ENCODE peak calls at places on chromosome 15, in four cellular contexts. J, L, D and Q are unnamed samples.
A peak's percentile ranks its signal among the peaks of the same experiment; 100 is the strongest.

GRCh38 chr15:78767331-78767951 is 43.8 kb downstream of the ADAMTS7 start:
- DNase-seq in D (no peak), L (no peak), J (no peak), Q (no peak)

GRCh38 chr15:29613951-29614382 is 208.3 kb downstream of the TJP1 start:
- DNase-seq in J (peak; percentile 78), L (peak; percentile 29), D (no peak), Q (peak; percentile 62)

GRCh38 chr15:55742498-55742926 is 440 bp downstream of the PRTG start:
- DNase-seq in J (peak; percentile 41), L (no peak), D (peak; percentile 22), Q (no peak)

GRCh38 chr15:68775671-68776476 is 44.8 kb downstream of the ANP32A start:
- DNase-seq in D (peak; percentile 24), L (no peak), J (no peak), Q (no peak)

GRCh38 chr15:69735126-69735525 is 282.5 kb downstream of the RPLP1 start:
- DNase-seq in D (no peak), J (no peak), L (no peak), Q (no peak)

GRCh38 chr15:56989411-56989924 is 71.0 kb downstream of the TCF12 start:
- DNase-seq in J (no peak), D (peak; percentile 17), L (peak; percentile 66), Q (no peak)

GRCh38 chr15:60551781-60552161 is 72.8 kb upstream of the ICE2 start:
- DNase-seq in J (no peak), D (no peak), L (no peak), Q (no peak)

GRCh38 chr15:99511865-99512632 is 53.7 kb upstream of the MEF2A start:
- DNase-seq in D (no peak), J (no peak), L (no peak), Q (no peak)

GRCh38 chr15:78879517-78880241 is 7.0 kb downstream of the MORF4L1 start:
- DNase-seq in J (no peak), L (no peak), D (peak; percentile 40), Q (no peak)

GRCh38 chr15:85089929-85090597 is 108.4 kb downstream of the PDE8A start:
- DNase-seq in D (no peak), J (no peak), L (no peak), Q (no peak)

GRCh38 chr15:85091990-85092389 is 110.3 kb downstream of the PDE8A start:
- DNase-seq in J (no peak), L (no peak), D (no peak), Q (no peak)

GRCh38 chr15:85086855-85087254 is 105.2 kb downstream of the PDE8A start:
- DNase-seq in J (no peak), D (no peak), L (no peak), Q (no peak)

GRCh38 chr15:85088300-85088699 is 106.6 kb downstream of the PDE8A start:
- DNase-seq in L (no peak), J (no peak), D (no peak), Q (no peak)
- TF ChIP-seq MAZ in L (no peak), J (no peak), D (no peak), Q (no peak)

DNA sequence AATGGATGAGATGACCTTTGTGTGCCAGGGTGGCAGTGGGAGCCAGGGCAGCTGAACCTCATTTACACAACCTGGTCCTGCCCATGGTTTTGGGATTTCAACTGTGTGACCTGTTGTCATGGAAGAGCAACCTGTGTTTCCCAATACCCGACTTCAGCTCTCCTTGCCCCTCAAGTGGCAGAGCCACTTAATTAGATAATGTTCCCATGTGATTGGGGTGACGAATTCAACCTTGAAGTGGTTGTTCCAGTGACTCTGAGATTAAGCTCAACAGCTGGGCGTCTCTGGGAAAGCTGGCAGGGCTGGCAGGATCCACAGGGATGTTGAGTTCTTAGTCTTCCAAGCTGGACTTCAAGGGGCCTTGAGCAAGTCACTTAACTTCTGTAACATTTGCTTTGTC is 71.0 kb downstream of the THSD4 start:
- DNase-seq in L (no peak), J (no peak), D (no peak), Q (no peak)
- TF ChIP-seq MAZ in L (no peak), J (no peak), D (no peak), Q (no peak)

DNA sequence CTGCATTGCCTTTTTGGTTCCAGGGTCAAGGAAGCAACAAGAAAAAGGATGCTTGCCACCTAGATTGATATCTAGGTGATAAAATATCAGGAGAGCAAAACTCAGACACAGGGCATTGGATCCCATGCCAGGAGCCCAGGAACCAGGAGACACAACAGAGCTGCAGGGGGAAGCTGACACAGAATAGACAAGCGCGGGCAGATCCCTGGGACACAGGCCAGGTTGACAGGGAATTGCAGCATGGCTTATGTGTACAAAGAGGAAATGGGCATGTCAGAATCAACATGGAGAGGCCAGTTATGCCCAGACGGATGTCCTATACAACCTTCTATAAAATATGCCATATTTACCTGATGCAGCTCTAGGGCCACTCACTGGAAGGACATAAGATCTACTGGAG is 84.2 kb downstream of the SEMA6D start:
- DNase-seq in J (no peak), L (no peak), D (no peak), Q (no peak)
- TF ChIP-seq MAZ in J (no peak), L (no peak), D (no peak), Q (no peak)

DNA sequence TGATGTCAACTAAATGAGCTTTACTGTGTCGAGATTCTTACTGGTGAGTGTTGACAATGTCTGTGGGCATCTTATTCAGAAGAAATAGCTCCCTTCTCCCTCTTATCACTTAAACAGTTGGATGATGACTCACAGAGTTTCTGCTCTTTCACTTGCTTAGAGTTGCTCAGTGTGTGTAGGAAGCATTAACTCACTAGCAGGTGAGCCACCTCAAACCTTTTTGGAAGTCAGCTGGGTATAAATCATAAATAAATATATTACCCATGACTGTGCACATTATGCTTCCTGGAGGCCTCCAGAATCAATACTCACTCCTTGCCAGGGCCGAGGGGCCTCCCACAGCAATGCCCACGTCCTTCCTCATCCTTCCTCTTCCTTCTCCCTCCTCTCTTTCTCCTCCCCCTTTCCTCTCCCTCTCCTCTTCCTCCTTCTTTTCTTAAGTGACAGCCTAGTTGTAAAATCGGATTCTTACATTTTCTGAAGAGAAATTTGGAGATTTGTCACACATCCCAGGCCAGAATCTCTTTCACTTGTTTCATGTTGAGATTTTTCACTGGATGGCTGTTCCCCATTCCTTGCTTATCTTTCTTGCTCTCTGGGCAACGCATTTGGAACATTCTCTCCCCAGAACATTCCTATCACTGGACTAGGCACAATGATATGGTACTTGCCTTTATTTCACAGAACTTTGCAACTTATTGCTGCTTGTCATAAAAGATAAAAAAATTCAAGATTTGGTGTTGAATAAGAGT is 17.5 kb downstream of the SHC4 start:
- DNase-seq in J (peak; percentile 4), L (no peak), D (peak; percentile 90), Q (peak; percentile 39)
- TF ChIP-seq MAZ in J (no peak), L (no peak), D (no peak), Q (peak; percentile 28)